ENCODE peak calls at places on chromosome 21, in four cellular contexts. N is OCI-LY7, B is A549, H is AG08396. O is an unnamed sample.

GRCh38 chr21:35198004-35198403 is 148.9 kb upstream of the RUNX1 start:
- DNase-seq in N (no peak), B (peak), H (no peak), O (no peak)

GRCh38 chr21:26934383-26934782 is 32.5 kb downstream of the ADAMTS5 start:
- DNase-seq in N (no peak), B (no peak), H (no peak), O (no peak)

GRCh38 chr21:34302496-34302895 is 61.3 kb upstream of the KCNE2 start:
- DNase-seq in N (no peak), B (no peak), H (no peak), O (no peak)

GRCh38 chr21:33078907-33079582 is 9.1 kb downstream of the OLIG1 start:
- DNase-seq in N (no peak), B (peak), H (peak), O (peak)

GRCh38 chr21:32921632-32922230 is 104.0 kb upstream of the OLIG2 start:
- DNase-seq in N (peak), B (no peak), H (no peak), O (peak)

GRCh38 chr21:27365394-27365793 is 398.5 kb upstream of the ADAMTS5 start:
- DNase-seq in N (no peak), B (no peak), H (peak), O (no peak)

GRCh38 chr21:38234395-38235142 is 22.2 kb upstream of the KCNJ15 start:
- DNase-seq in N (no peak), B (no peak), H (no peak), O (no peak)

GRCh38 chr21:38244885-38245869 is 11.6 kb upstream of the KCNJ15 start:
- DNase-seq in N (no peak), B (peak), H (peak), O (no peak)

GRCh38 chr21:38957575-38958340 is 152.0 kb downstream of the ETS2 start:
- DNase-seq in N (no peak), B (no peak), H (no peak), O (no peak)

GRCh38 chr21:17783816-17784598 is 35.1 kb downstream of the C21orf91 start:
- DNase-seq in N (peak), B (no peak), H (no peak), O (no peak)

O was measured in effector memory CD8-positive, alpha-beta T cell.